ENCODE peak calls at places on chromosomes 11 and 22, in four cellular contexts. J is HCT116, Y is HepG2, X is GM23338. P is an unnamed sample.

GRCh38 chr22:21593406-21594232 is 26.1 kb downstream of the UBE2L3 start:
- DNase-seq in J (no peak), Y (peak; percentile 35), X (peak; percentile 78), P (no peak)

GRCh38 chr11:114821626-114822025 is 143.3 kb downstream of the NXPE2 start:
- DNase-seq in J (no peak), Y (no peak), X (peak; percentile 45), P (no peak)

GRCh38 chr11:45906096-45906682 is 882 bp downstream of the FREY1 start:
- DNase-seq in J (no peak), Y (no peak), X (no peak), P (no peak)

GRCh38 chr11:71223671-71224660 is 28.4 kb downstream of the SHANK2 start:
- DNase-seq in J (no peak), Y (no peak), X (no peak), P (no peak)

GRCh38 chr11:34830648-34831047 is 85.5 kb downstream of the APIP start:
- DNase-seq in J (no peak), Y (no peak), X (no peak), P (no peak)

GRCh38 chr11:82960000-82960778 is 58.7 kb downstream of the DDIAS start:
- DNase-seq in J (no peak), Y (no peak), X (no peak), P (no peak)

GRCh38 chr11:44936527-44936926 is 14.2 kb downstream of the TP53I11 start:
- DNase-seq in J (peak; percentile 55), Y (peak; percentile 50), X (peak; percentile 90), P (peak; percentile 82)

GRCh38 chr22:36977401-36977861 is 41.8 kb downstream of the TST start:
- DNase-seq in J (no peak), Y (peak; percentile 41), X (peak; percentile 94), P (peak; percentile 19)

GRCh38 chr11:94706211-94706610 is 61.9 kb upstream of the AMOTL1 start:
- DNase-seq in J (no peak), Y (no peak), X (no peak), P (no peak)

DNA sequence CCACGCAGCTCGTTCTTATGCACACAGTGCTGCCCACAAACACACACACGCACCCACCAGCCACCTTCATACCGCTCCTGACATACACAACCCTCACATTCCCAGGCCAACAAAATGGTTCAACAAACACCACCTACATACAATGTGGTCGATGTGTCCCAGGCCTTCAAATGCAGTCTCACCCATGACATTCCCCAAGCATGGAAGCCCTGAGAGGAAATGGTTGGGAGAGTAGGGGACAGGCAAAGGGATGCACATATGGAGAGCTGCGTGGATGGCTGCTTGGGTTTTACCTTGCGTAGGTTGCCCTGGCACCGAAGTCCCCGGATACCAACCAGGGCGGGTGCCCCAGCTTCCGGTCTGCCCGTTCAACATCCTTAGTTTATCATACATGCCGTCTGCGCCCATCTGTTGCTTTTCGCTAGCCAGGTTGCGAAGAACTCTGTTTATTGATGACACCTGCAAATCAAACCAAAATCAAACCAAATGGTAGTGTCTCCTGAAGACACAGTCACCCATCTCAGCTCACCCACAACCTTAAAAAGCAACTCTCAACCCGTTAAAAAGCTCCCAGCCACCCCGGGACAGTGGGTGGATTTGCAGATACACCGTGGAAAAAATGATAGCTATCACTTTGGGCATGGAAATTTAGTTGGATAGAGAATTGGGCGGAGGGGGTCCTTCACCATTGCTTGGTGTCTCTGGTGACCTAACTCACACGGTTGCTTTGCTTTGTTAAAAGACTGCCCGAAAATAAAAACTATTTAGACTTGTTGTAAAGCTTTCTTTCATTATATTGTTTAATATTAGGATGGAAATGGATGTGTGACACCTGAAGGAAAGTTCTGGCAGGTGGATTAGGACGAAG is 10.5 kb downstream of the PAX6 start:
- DNase-seq in J (no peak), Y (no peak), X (peak; percentile 25), P (no peak)
- TF ChIP-seq EZH2 in J (no peak), Y (no peak), X (peak; percentile 66), P (no peak)

GRCh38 chr11:17813391-17814059 is 78.9 kb downstream of the KCNC1 start:
- DNase-seq in J (no peak), Y (no peak), X (no peak), P (peak; percentile 14)
- TF ChIP-seq POLR2AphosphoS5 in J (no peak), Y (no peak), X (no peak), P (no peak)

GRCh38 chr22:39661842-39662676 is 91.5 kb downstream of the CACNA1I start:
- DNase-seq in J (no peak), Y (no peak), X (peak; percentile 97), P (no peak)
- TF ChIP-seq EZH2 in J (no peak), Y (no peak), X (no peak), P (peak; percentile 69)

GRCh38 chr22:23007823-23008222 is 62.5 kb upstream of the GNAZ start:
- DNase-seq in J (no peak), Y (no peak), X (no peak), P (no peak)

GRCh38 chr22:23012081-23012622 is 58.2 kb upstream of the GNAZ start:
- DNase-seq in J (no peak), Y (no peak), X (no peak), P (no peak)

GRCh38 chr22:23010430-23010829 is 59.9 kb upstream of the GNAZ start:
- DNase-seq in J (no peak), Y (no peak), X (no peak), P (no peak)

GRCh38 chr22:23011105-23011674 is 59.1 kb upstream of the GNAZ start:
- DNase-seq in J (no peak), Y (no peak), X (no peak), P (no peak)

GRCh38 chr22:23008887-23009286 is 61.4 kb upstream of the GNAZ start:
- DNase-seq in J (no peak), Y (no peak), X (no peak), P (no peak)
- TF ChIP-seq POLR2AphosphoS5 in J (no peak), Y (no peak), X (no peak), P (no peak)

GRCh38 chr22:38455530-38456271 is 702 bp upstream of the KCNJ4 start:
- DNase-seq in J (no peak), Y (no peak), X (peak; percentile 76), P (no peak)
- TF ChIP-seq EZH2 in J (no peak), Y (no peak), X (peak; percentile 75), P (no peak)

DNA sequence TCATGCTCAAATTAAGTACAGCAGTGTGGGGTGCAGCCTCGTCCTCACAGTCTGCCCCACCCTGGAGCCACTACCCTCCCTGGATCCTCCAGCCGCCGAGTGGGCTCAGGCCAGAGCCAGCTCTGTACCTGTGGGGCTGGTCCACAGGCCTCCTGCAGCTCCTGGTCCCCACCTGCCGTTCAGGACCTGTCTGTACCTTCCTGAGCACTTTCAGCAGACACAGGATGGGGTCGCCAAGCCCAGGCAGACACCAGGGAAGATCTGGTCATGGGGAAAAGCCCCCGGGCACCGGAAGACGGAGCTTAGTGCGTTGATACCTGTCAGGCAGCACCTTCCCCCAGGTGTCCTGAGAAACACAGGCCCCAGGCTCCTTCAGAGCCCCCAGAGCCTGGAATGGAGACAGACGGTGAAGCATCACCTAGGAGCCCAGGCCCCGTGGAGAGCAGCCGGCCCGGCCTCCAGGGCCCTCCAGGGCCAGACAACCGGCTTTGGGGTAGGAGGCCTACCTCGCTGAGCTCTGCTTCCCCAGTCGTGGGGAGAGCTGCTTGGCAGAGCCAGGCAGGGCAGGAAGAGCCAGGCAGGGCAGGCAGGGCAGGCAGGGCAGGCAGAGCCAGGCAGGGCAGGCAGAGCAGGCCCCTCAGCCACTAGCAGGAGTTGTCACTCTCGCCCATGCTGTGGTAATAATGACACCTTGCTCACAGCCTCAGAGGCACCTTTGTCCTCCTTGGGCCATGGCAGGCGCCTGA is 9.8 kb downstream of the TSPAN32 start:
- DNase-seq in J (no peak), Y (no peak), X (no peak), P (no peak)
- TF ChIP-seq POLR2AphosphoS5 in J (no peak), Y (no peak), X (no peak), P (no peak)

GRCh38 chr11:107017433-107018227 is 646 bp downstream of the GUCY1A2 start:
- DNase-seq in J (no peak), Y (peak; percentile 2), X (peak; percentile 88), P (peak; percentile 7)
- TF ChIP-seq EZH2 in J (no peak), Y (no peak), X (peak; percentile 55), P (peak; percentile 74)

GRCh38 chr22:43743929-43744643 is 68.0 kb downstream of the EFCAB6 start:
- DNase-seq in J (no peak), Y (no peak), X (no peak), P (no peak)

GRCh38 chr22:43743131-43743530 is 69.0 kb downstream of the EFCAB6 start:
- DNase-seq in J (no peak), Y (no peak), X (peak; percentile 81), P (no peak)

GRCh38 chr22:43747877-43748276 is 64.2 kb downstream of the EFCAB6 start:
- DNase-seq in J (no peak), Y (no peak), X (no peak), P (no peak)

GRCh38 chr22:43742551-43742950 is 69.6 kb downstream of the EFCAB6 start:
- DNase-seq in J (no peak), Y (no peak), X (no peak), P (no peak)

GRCh38 chr22:43745783-43746356 is 66.2 kb downstream of the EFCAB6 start:
- DNase-seq in J (no peak), Y (no peak), X (no peak), P (no peak)
- TF ChIP-seq POLR2AphosphoS5 in J (no peak), Y (no peak), X (no peak), P (no peak)

P was measured in endothelial cell of umbilical vein.